ENCODE peak calls at places on chromosomes 5 and 9, in eight cellular contexts. H, G, X, U, L, Y, N and K are unnamed samples.

GRCh38 chr9:108671156-108671555 is 184.6 kb downstream of the ACTL7B start:
- DNase-seq in H (no peak), Y (peak; percentile 17), X (no peak), G (peak; percentile 37), L (peak; percentile 67), N (no peak), U (no peak), K (no peak)

GRCh38 chr5:75048457-75048953 is 3.9 kb downstream of the GCNT4 start:
- DNase-seq in G (peak; percentile 75), U (peak; percentile 25), L (peak; percentile 46), X (no peak), Y (no peak), H (no peak), N (no peak), K (peak; percentile 42)

GRCh38 chr5:74833537-74834266 is 32.5 kb downstream of the FAM169A start:
- DNase-seq in L (no peak), G (no peak), N (peak; percentile 65), X (no peak), Y (peak; percentile 89), H (no peak), U (no peak), K (no peak)

GRCh38 chr5:516338-516925 is 7.8 kb downstream of the SLC9A3 start:
- DNase-seq in X (no peak), G (no peak), Y (no peak), N (no peak), U (no peak), L (no peak), H (no peak), K (no peak)

GRCh38 chr5:137589185-137589584 is 90.1 kb upstream of the SPOCK1 start:
- DNase-seq in G (no peak), X (no peak), H (no peak), U (no peak), Y (no peak), N (no peak), L (no peak), K (no peak)

GRCh38 chr5:141618030-141618803 is 583 bp downstream of the DIAPH1 start:
- DNase-seq in U (peak; percentile 49), H (no peak), N (peak; percentile 81), G (peak; percentile 36), Y (peak; percentile 63), L (no peak), X (no peak), K (peak; percentile 57)

GRCh38 chr5:107337281-107337680 is 333.5 kb downstream of the EFNA5 start:
- DNase-seq in N (peak; percentile 66), L (no peak), H (no peak), Y (no peak), G (peak; percentile 55), U (no peak), X (no peak), K (no peak)

GRCh38 chr5:179275381-179275878 is 69.8 kb downstream of the ADAMTS2 start:
- DNase-seq in N (no peak), H (peak; percentile 18), G (no peak), U (no peak), X (no peak), Y (no peak), L (peak; percentile 68), K (no peak)

GRCh38 chr9:18428621-18429020 is 45.3 kb upstream of the ADAMTSL1 start:
- DNase-seq in L (peak; percentile 34), G (no peak), U (no peak), Y (no peak), N (no peak), X (no peak), H (no peak), K (no peak)

GRCh38 chr9:136644343-136644592 is 18.4 kb upstream of the EGFL7 start:
- DNase-seq in Y (no peak), X (no peak), N (peak; percentile 89), H (no peak), U (no peak), L (peak; percentile 55), G (peak; percentile 58), K (no peak)

GRCh38 chr5:73122875-73123810 is 2.8 kb downstream of the TMEM171 start:
- DNase-seq in H (no peak), X (no peak), L (peak; percentile 94), G (peak; percentile 67), N (no peak), Y (no peak), U (no peak), K (no peak)

GRCh38 chr9:4569101-4569500 is 78.8 kb downstream of the SLC1A1 start:
- DNase-seq in Y (no peak), U (no peak), N (no peak), G (peak; percentile 59), H (no peak), X (no peak), L (peak; percentile 44), K (no peak)

GRCh38 chr9:3525088-3525835 is 539 bp downstream of the RFX3 start:
- DNase-seq in L (no peak), Y (no peak), N (peak; percentile 34), U (no peak), G (peak; percentile 11), X (no peak), H (no peak), K (no peak)

GRCh38 chr9:121529237-121529987 is 29.8 kb upstream of the GGTA1 start:
- DNase-seq in N (peak; percentile 71), L (peak; percentile 99), H (peak; percentile 93), U (peak; percentile 9), Y (no peak), G (peak; percentile 82), X (peak; percentile 12), K (no peak)

GRCh38 chr5:179231309-179231708 is 114.0 kb downstream of the ADAMTS2 start:
- DNase-seq in U (no peak), X (no peak), L (no peak), G (no peak), N (no peak), H (no peak), Y (no peak), K (no peak)

GRCh38 chr5:174698156-174698555 is 26.2 kb upstream of the MSX2 start:
- DNase-seq in L (no peak), G (no peak), X (no peak), Y (no peak), U (no peak), N (no peak), H (no peak), K (no peak)

GRCh38 chr5:111774525-111774924 is 17.5 kb upstream of the NREP start:
- DNase-seq in U (no peak), Y (no peak), X (no peak), G (peak; percentile 80), H (no peak), N (peak; percentile 63), L (peak; percentile 65), K (no peak)

DNA sequence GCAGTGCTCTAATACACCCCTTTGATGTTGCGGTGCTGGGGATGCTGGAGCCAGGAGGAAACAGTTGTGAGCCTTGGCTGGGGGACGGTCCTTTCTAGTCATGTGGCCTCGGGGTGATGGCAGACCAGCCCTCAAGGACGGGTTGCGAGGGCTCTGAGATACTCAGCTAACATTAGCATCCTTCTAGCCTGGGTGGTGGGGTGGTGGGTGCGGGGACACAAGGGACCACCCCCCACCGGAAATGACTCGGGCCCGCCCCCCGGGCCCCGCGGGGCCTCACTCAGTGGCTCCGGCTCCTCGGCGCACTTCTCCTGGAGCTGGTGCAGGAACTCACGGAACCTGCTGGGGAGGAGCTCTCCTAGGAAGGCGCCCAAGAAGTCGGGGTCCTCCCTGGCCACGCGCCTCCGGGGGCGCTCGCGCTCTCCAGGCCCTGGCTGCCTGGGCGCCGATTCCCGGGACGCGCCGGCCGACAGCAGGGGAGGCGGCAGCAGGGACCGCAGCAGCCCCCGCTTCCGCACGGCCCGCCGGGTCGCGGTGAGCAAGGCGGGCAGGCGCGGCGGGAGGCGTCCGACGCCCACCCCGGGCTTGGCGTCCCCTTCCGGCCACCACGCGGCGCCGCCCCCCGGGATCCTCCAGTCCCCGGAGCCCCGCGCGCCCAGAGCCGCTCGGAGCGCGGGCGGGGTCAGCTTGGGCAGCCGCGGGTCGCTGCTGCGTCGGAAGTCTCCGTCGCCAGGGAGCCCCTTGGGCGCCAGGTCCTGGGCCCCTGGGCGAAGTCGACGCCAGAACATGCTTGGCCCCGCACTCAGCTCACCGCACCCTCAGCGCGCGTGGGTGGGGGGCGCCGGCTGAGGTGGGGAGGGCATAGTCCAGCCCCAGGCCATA is 873 bp downstream of the C9orf50 start:
- DNase-seq in U (peak; percentile 49), L (peak; percentile 33), N (peak; percentile 78), Y (no peak), X (no peak), G (no peak), H (no peak), K (no peak)
- TF ChIP-seq CTCF in U (no peak), L (peak; percentile 25), N (peak; percentile 36), Y (peak; percentile 43), X (peak; percentile 11), G (no peak), H (peak; percentile 66), K (no peak)

GRCh38 chr9:92232190-92232589 is 61.3 kb downstream of the IARS1 start:
- DNase-seq in G (no peak), Y (no peak), U (no peak), N (no peak), L (no peak), X (no peak), H (no peak), K (no peak)

GRCh38 chr9:92228628-92229027 is 64.9 kb downstream of the IARS1 start:
- DNase-seq in X (no peak), Y (no peak), N (no peak), H (no peak), L (no peak), U (no peak), G (no peak), K (no peak)

GRCh38 chr9:92236915-92237314 is 56.6 kb downstream of the IARS1 start:
- DNase-seq in N (no peak), Y (no peak), X (no peak), U (no peak), G (no peak), L (no peak), H (no peak), K (no peak)

GRCh38 chr9:92236465-92236864 is 57.0 kb downstream of the IARS1 start:
- DNase-seq in G (no peak), N (no peak), H (no peak), Y (no peak), X (no peak), U (no peak), L (no peak), K (no peak)

DNA sequence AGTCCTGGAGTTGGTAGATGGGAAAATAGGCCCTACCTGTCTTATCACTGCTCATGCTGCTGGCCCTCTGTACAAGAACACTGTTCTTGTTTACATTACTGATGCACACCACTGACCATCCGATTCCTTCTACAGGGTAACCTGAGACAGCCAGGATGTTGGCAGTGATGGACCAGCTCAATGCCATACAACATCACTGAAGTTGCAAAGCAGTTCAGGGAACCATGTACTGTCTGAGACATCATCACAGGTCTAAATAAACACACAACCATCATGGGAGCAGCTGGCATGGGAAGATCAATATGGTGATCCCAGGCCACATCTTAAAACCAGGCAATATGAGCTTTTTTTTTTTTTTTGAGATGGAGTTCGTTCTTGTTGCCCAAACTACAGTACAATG is 59.0 kb downstream of the IARS1 start:
- DNase-seq in L (no peak), H (no peak), X (no peak), G (no peak), Y (no peak), N (no peak), U (no peak), K (no peak)
- TF ChIP-seq CTCF in L (no peak), H (no peak), X (no peak), G (no peak), Y (no peak), N (no peak), U (no peak), K (no peak)

GRCh38 chr5:21817668-21818419 is 1035.3 kb downstream of the CDH12 start:
- DNase-seq in Y (no peak), G (peak; percentile 0), H (no peak), X (no peak), U (no peak), N (no peak), L (no peak), K (no peak)
- TF ChIP-seq CTCF in Y (no peak), G (no peak), H (peak; percentile 71), X (no peak), U (no peak), N (no peak), L (peak; percentile 33), K (no peak)

GRCh38 chr9:123102380-123103113 is 69.1 kb downstream of the GPR21 start:
- DNase-seq in L (no peak), N (no peak), Y (no peak), U (no peak), H (peak; percentile 23), X (no peak), G (no peak), K (no peak)
- TF ChIP-seq CTCF in L (peak; percentile 12), N (peak; percentile 55), Y (peak; percentile 37), U (peak; percentile 26), H (peak; percentile 65), X (peak; percentile 53), G (peak; percentile 29), K (peak; percentile 16)